ENCODE peak calls at places on chromosomes 12 and 14, in six cellular contexts. One of them, this sample, is unnamed.

GRCh38 chr12:96177013-96177412 is 17.2 kb upstream of the ELK3 start:
- DNase-seq in Peyer's patch: no peak
- DNase-seq in A549: no peak
- DNase-seq in sigmoid colon: no peak
- DNase-seq in breast epithelium: no peak
- DNase-seq in stomach: no peak
- DNase-seq in this sample: no peak

GRCh38 chr12:40240779-40241178 is 16.0 kb downstream of the LRRK2 start:
- DNase-seq in Peyer's patch: no peak
- DNase-seq in A549: no peak
- DNase-seq in sigmoid colon: no peak
- DNase-seq in breast epithelium: no peak
- DNase-seq in stomach: no peak
- DNase-seq in this sample: no peak

GRCh38 chr12:5718073-5718472 is 227.0 kb downstream of the ANO2 start:
- DNase-seq in Peyer's patch: no peak
- DNase-seq in A549: no peak
- DNase-seq in sigmoid colon: no peak
- DNase-seq in breast epithelium: no peak
- DNase-seq in stomach: no peak
- DNase-seq in this sample: no peak

GRCh38 chr12:16325426-16325825 is 22.0 kb upstream of the MGST1 start:
- DNase-seq in Peyer's patch: no peak
- DNase-seq in A549: no peak
- DNase-seq in sigmoid colon: no peak
- DNase-seq in breast epithelium: no peak
- DNase-seq in stomach: peak
- DNase-seq in this sample: no peak

GRCh38 chr14:63922696-63923421 is 70.1 kb downstream of the SYNE2 start:
- DNase-seq in Peyer's patch: no peak
- DNase-seq in A549: peak
- DNase-seq in sigmoid colon: no peak
- DNase-seq in breast epithelium: peak
- DNase-seq in stomach: peak
- DNase-seq in this sample: no peak

GRCh38 chr12:44717612-44718011 is 158.5 kb downstream of the NELL2 start:
- DNase-seq in Peyer's patch: no peak
- DNase-seq in A549: no peak
- DNase-seq in sigmoid colon: no peak
- DNase-seq in breast epithelium: no peak
- DNase-seq in stomach: no peak
- DNase-seq in this sample: no peak

GRCh38 chr12:80677994-80678393 is 29.4 kb upstream of the MYF6 start:
- DNase-seq in Peyer's patch: no peak
- DNase-seq in A549: no peak
- DNase-seq in sigmoid colon: no peak
- DNase-seq in breast epithelium: no peak
- DNase-seq in stomach: no peak
- DNase-seq in this sample: no peak

GRCh38 chr12:81086342-81086741 is 8.5 kb downstream of the ACSS3 start:
- DNase-seq in Peyer's patch: no peak
- DNase-seq in A549: no peak
- DNase-seq in sigmoid colon: no peak
- DNase-seq in breast epithelium: no peak
- DNase-seq in stomach: no peak
- DNase-seq in this sample: no peak

GRCh38 chr12:42807766-42808165 is 218.2 kb upstream of the PRICKLE1 start:
- DNase-seq in Peyer's patch: no peak
- DNase-seq in A549: no peak
- DNase-seq in sigmoid colon: no peak
- DNase-seq in breast epithelium: no peak
- DNase-seq in stomach: no peak
- DNase-seq in this sample: no peak

GRCh38 chr12:18074001-18074400 is 16.0 kb downstream of the RERGL start:
- DNase-seq in Peyer's patch: no peak
- DNase-seq in A549: no peak
- DNase-seq in sigmoid colon: no peak
- DNase-seq in breast epithelium: no peak
- DNase-seq in stomach: no peak
- DNase-seq in this sample: no peak

GRCh38 chr12:124568431-124569374 is 1.3 kb upstream of the NCOR2 start:
- DNase-seq in Peyer's patch: peak
- DNase-seq in A549: peak
- DNase-seq in sigmoid colon: peak
- DNase-seq in breast epithelium: peak
- DNase-seq in stomach: peak
- DNase-seq in this sample: peak

GRCh38 chr12:84502907-84503787 is 409.5 kb downstream of the SLC6A15 start:
- DNase-seq in Peyer's patch: no peak
- DNase-seq in A549: peak
- DNase-seq in sigmoid colon: no peak
- DNase-seq in breast epithelium: no peak
- DNase-seq in stomach: peak
- DNase-seq in this sample: peak

GRCh38 chr14:102900631-102901571 is 21.6 kb upstream of the AMN start:
- DNase-seq in Peyer's patch: peak
- DNase-seq in A549: no peak
- DNase-seq in sigmoid colon: no peak
- DNase-seq in breast epithelium: no peak
- DNase-seq in stomach: no peak
- DNase-seq in this sample: no peak

GRCh38 chr14:23694085-23694975 is 58.2 kb downstream of the DHRS2 start:
- DNase-seq in Peyer's patch: no peak
- DNase-seq in A549: peak
- DNase-seq in sigmoid colon: no peak
- DNase-seq in breast epithelium: no peak
- DNase-seq in stomach: no peak
- DNase-seq in this sample: peak

GRCh38 chr14:68376067-68376810 is 416.6 kb downstream of the ZFP36L1 start:
- DNase-seq in Peyer's patch: no peak
- DNase-seq in A549: no peak
- DNase-seq in sigmoid colon: no peak
- DNase-seq in breast epithelium: peak
- DNase-seq in stomach: no peak
- DNase-seq in this sample: no peak

GRCh38 chr12:63978519-63978918 is 134.0 kb downstream of the SRGAP1 start:
- DNase-seq in Peyer's patch: no peak
- DNase-seq in A549: peak
- DNase-seq in sigmoid colon: no peak
- DNase-seq in breast epithelium: no peak
- DNase-seq in stomach: no peak
- DNase-seq in this sample: no peak

DNA sequence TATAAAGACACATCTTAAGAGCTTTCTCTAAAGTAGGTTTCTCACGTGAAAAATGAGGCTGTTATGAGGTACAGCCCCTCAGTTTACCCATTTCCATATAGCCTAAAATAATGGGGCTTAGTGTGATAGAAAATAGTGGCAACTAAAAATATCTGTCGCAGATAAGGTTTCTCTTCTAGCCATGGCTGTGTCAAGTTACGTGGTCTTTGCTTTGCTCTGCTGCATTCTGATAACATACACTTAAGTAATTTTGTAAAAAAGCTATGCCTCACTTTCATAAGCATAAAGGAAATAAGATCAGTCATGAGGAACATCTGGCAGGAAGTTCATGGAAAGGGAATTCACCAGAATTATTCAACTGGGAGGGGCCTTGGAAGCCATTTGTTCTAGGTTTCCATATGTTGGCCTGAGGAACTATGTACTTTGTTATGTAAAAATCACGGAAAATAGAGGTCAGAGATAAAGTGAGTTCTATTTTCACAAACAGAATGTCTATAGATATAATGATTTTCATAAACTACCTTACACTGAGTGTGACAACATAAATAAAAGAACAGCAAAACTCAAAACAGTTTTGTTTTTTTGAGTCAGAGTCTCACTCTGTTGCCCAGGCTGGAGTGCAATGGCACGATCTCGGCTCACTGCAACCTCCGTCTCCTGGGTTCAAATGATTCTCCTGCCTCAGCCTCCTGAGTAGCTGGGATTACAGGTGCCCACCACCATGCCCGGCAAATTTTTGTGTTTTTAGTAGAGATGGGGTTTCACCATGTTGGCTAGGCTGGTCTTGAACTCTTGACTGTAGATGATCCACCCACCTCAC is 195.6 kb upstream of the KRR1 start:
- DNase-seq in Peyer's patch: no peak
- DNase-seq in A549: no peak
- DNase-seq in sigmoid colon: no peak
- DNase-seq in breast epithelium: no peak
- DNase-seq in stomach: no peak
- DNase-seq in this sample: no peak
- TF ChIP-seq POLR2A in Peyer's patch: no peak
- TF ChIP-seq POLR2A in A549: no peak
- TF ChIP-seq POLR2A in sigmoid colon: no peak
- TF ChIP-seq POLR2A in breast epithelium: no peak
- TF ChIP-seq POLR2A in stomach: no peak
- TF ChIP-seq POLR2A in this sample: no peak

DNA sequence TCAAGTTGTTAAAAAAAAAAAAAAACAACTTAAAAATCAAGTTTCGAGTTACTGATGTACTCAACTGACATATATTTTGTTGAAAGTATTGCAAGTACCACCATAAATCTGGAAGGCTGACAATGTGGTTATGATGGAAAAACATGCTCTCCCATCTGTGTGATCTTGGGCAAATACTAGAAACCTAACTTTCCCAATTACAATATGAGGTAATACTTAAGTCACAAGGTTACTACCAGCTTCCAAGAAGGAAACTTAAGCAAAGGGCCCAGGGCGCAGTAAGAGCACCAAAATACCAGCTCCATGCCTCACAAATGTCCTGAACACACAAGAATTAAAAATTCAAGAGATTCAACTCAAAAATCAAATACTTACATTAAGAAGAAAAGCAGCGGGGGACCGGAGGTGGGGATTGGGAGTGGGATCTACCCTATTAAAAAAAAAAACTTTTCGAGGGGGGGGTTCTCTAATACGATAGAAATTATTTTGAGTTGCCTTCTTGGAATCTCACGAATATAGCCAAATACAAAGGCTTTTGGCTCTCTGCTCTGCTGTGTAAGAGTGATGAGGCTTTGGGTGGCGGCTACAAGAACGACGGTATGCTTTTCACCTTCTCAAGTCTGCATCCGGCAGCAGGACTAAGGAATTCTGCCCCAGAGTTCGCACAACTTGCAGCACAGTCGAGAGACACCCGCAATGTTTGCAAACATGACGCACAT is 1.2 kb downstream of the SAV1 start:
- DNase-seq in Peyer's patch: peak
- DNase-seq in A549: peak
- DNase-seq in sigmoid colon: peak
- DNase-seq in breast epithelium: peak
- DNase-seq in stomach: peak
- DNase-seq in this sample: peak
- TF ChIP-seq POLR2A in Peyer's patch: no peak
- TF ChIP-seq POLR2A in A549: no peak
- TF ChIP-seq POLR2A in sigmoid colon: no peak
- TF ChIP-seq POLR2A in breast epithelium: peak
- TF ChIP-seq POLR2A in stomach: no peak
- TF ChIP-seq POLR2A in this sample: no peak

DNA sequence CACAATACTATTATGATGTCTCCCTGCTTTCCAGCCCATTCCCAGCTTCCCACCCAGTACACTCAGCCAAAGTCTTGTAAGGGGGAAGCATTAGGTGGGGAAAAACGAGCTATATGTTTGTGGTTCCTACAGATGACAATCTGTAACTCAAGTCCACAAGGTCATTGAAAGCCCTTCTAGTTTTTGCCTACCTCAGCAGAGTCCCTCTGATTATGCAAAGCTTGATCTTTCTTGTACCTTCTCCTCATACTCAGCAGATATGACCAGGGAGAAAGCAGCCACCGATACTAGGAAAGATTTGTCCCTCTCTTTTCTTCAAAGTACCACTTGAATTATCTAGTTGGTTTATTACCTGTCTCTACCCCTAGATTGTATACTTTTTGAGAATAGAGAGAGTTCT is 10.6 kb downstream of the CMAS start:
- DNase-seq in Peyer's patch: no peak
- DNase-seq in A549: no peak
- DNase-seq in sigmoid colon: no peak
- DNase-seq in breast epithelium: no peak
- DNase-seq in stomach: no peak
- DNase-seq in this sample: no peak
- TF ChIP-seq POLR2A in Peyer's patch: no peak
- TF ChIP-seq POLR2A in A549: no peak
- TF ChIP-seq POLR2A in sigmoid colon: no peak
- TF ChIP-seq POLR2A in breast epithelium: no peak
- TF ChIP-seq POLR2A in stomach: no peak
- TF ChIP-seq POLR2A in this sample: no peak

GRCh38 chr12:122207391-122207790 is 3.9 kb downstream of the B3GNT4 start:
- DNase-seq in Peyer's patch: no peak
- DNase-seq in A549: no peak
- DNase-seq in sigmoid colon: no peak
- DNase-seq in breast epithelium: no peak
- DNase-seq in stomach: no peak
- DNase-seq in this sample: no peak

GRCh38 chr12:122208073-122208820 is 4.7 kb downstream of the B3GNT4 start:
- DNase-seq in Peyer's patch: no peak
- DNase-seq in A549: no peak
- DNase-seq in sigmoid colon: no peak
- DNase-seq in breast epithelium: no peak
- DNase-seq in stomach: no peak
- DNase-seq in this sample: no peak

GRCh38 chr12:122206111-122206881 is 2.8 kb downstream of the B3GNT4 start:
- DNase-seq in Peyer's patch: no peak
- DNase-seq in A549: no peak
- DNase-seq in sigmoid colon: no peak
- DNase-seq in breast epithelium: no peak
- DNase-seq in stomach: no peak
- DNase-seq in this sample: no peak

GRCh38 chr12:122205590-122205925 is 2.0 kb downstream of the B3GNT4 start:
- DNase-seq in Peyer's patch: no peak
- DNase-seq in A549: no peak
- DNase-seq in sigmoid colon: no peak
- DNase-seq in breast epithelium: no peak
- DNase-seq in stomach: no peak
- DNase-seq in this sample: no peak

DNA sequence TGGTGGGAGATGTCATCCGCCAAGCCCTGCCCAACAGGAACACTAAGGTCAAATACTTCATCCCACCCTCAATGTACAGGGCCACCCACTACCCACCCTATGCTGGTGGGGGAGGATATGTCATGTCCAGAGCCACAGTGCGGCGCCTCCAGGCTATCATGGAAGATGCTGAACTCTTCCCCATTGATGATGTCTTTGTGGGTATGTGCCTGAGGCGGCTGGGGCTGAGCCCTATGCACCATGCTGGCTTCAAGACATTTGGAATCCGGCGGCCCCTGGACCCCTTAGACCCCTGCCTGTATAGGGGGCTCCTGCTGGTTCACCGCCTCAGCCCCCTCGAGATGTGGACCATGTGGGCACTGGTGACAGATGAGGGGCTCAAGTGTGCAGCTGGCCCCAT is 3.5 kb downstream of the B3GNT4 start:
- DNase-seq in Peyer's patch: no peak
- DNase-seq in A549: no peak
- DNase-seq in sigmoid colon: no peak
- DNase-seq in breast epithelium: no peak
- DNase-seq in stomach: no peak
- DNase-seq in this sample: no peak
- TF ChIP-seq POLR2A in Peyer's patch: no peak
- TF ChIP-seq POLR2A in A549: no peak
- TF ChIP-seq POLR2A in sigmoid colon: no peak
- TF ChIP-seq POLR2A in breast epithelium: no peak
- TF ChIP-seq POLR2A in stomach: no peak
- TF ChIP-seq POLR2A in this sample: no peak